ENCODE peak calls at places on chromosomes 16 and 17, in five cellular contexts. P, O, G, L and H are unnamed samples.

GRCh38 chr17:31357831-31358400 is 33.6 kb upstream of the RAB11FIP4 start:
- DNase-seq in P (no peak), O (no peak), G (no peak), L (no peak), H (no peak)

GRCh38 chr17:17935321-17936271 is 36.6 kb downstream of the TOM1L2 start:
- DNase-seq in P (no peak), O (peak; percentile 53), G (no peak), L (peak; percentile 56), H (no peak)

GRCh38 chr16:47037396-47037745 is 63.9 kb upstream of the DNAJA2 start:
- DNase-seq in P (peak; percentile 34), O (no peak), G (no peak), L (no peak), H (peak; percentile 3)

GRCh38 chr17:78375401-78376079 is 2.9 kb upstream of the PGS1 start:
- DNase-seq in P (no peak), O (no peak), G (no peak), L (peak; percentile 75), H (no peak)

GRCh38 chr17:16872351-16872751 is 99.6 kb downstream of the TNFRSF13B start:
- DNase-seq in P (no peak), O (no peak), G (no peak), L (no peak), H (no peak)

GRCh38 chr17:47982645-47983440 is 11.9 kb downstream of the CDK5RAP3 start:
- DNase-seq in P (peak; percentile 76), O (no peak), G (no peak), L (no peak), H (no peak)

GRCh38 chr17:57255776-57256681 is at the start of gene MSI2:
- DNase-seq in P (peak; percentile 88), O (peak; percentile 95), G (peak; percentile 93), L (peak; percentile 92), H (peak; percentile 96)

GRCh38 chr16:1960665-1961630 is 1.6 kb downstream of the NDUFB10 start:
- DNase-seq in P (peak; percentile 69), O (no peak), G (no peak), L (peak; percentile 39), H (peak; percentile 36)

GRCh38 chr17:48915459-48916282 is 7.5 kb downstream of the UBE2Z start:
- DNase-seq in P (no peak), O (peak; percentile 8), G (no peak), L (no peak), H (no peak)

GRCh38 chr16:63907251-63907650 is 1214.6 kb downstream of the CDH11 start:
- DNase-seq in P (no peak), O (no peak), G (no peak), L (no peak), H (no peak)

GRCh38 chr17:915416-916201 is 64.0 kb downstream of the NXN start:
- DNase-seq in P (no peak), O (peak; percentile 18), G (peak; percentile 86), L (no peak), H (no peak)

GRCh38 chr17:50167371-50167770 is 1.6 kb downstream of the SGCA start:
- DNase-seq in P (no peak), O (no peak), G (no peak), L (no peak), H (no peak)

GRCh38 chr16:66961065-66961744 is at the start of gene CES3:
- DNase-seq in P (peak; percentile 85), O (peak; percentile 21), G (no peak), L (peak; percentile 81), H (peak; percentile 16)

GRCh38 chr16:56241596-56241995 is 50.3 kb downstream of the GNAO1 start:
- DNase-seq in P (no peak), O (no peak), G (no peak), L (no peak), H (no peak)

DNA sequence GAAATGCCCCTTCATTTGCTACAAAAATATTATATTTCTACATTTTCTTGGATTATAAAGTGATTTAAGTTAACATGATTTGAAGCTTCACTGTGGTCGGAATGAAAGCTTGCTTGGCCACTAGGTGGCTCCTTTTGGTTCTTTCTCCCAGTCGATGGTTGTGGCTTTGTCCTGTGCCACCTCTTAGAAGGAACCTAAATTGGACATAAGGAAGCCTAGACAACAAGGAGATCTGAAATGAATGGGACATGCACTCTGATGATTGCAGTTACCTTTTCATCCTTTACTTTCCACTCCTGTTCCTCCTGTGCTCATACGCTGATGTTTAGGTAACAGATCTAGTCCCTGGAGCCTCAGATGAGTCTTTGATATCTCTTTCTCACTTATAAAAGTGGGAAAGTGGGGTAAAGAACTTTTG is 39.2 kb downstream of the FTO start:
- DNase-seq in P (peak; percentile 19), O (no peak), G (no peak), L (no peak), H (no peak)
- TF ChIP-seq CTCF in P (peak; percentile 87), O (no peak), G (no peak), L (peak; percentile 50), H (peak; percentile 55)

DNA sequence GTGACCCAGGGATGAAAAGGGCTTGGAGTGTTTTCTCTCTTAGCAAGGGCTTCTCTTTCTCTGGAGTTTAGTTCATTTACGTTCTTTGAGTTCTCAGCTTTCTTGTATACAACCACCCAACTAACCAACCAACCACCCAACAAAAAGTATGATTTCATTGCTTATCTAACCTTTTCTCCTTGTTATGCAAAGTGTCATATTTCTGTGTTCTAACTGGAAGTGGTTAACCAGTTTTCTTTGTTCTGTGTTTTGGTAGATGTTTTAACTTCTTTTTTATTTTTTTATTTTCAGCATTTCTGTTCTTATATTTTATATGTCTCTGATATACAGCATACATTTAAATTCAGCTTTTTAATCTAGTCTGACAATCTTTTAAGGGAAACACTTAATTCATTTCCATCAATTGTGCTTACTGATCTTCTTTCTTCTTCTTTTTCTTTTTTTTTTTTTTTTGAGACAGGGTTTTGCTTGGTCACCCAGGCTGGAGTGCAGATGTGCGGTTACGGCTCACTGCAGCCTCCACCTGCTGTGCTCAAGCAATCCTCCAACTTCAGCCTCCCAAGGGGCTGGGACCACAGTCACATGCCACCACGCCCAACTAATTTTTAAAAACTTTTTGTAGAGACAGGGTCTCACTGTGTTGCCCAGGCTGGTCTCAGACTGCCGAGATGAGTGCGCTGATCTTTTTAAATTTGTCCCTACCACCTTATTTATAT is 29.6 kb downstream of the NLK start:
- DNase-seq in P (no peak), O (no peak), G (no peak), L (no peak), H (no peak)
- H3K36me3 ChIP-seq in P (no peaks in the 10 kb centered on the region), O (peaks cover 30% of the 10 kb centered on the region), G (no peaks in the 10 kb centered on the region), L (no peaks in the 10 kb centered on the region), H (no peaks in the 10 kb centered on the region)

GRCh38 chr17:39219647-39220154 is 6.0 kb downstream of the STAC2 start:
- DNase-seq in P (no peak), O (no peak), G (peak; percentile 94), L (no peak), H (no peak)
- H3K27me3 ChIP-seq in P (peaks cover 8% of the 10 kb centered on the region), O (peaks cover 45% of the 10 kb centered on the region), G (no peaks in the 10 kb centered on the region), L (peaks cover 29% of the 10 kb centered on the region), H (no peaks in the 10 kb centered on the region)

GRCh38 chr16:50368410-50369132 is at the start of gene BRD7:
- DNase-seq in P (peak; percentile 76), O (peak; percentile 27), G (peak; percentile 34), L (peak; percentile 75), H (peak; percentile 67)
- TF ChIP-seq CTCF in P (peak; percentile 9), O (peak; percentile 69), G (no peak), L (no peak), H (no peak)

DNA sequence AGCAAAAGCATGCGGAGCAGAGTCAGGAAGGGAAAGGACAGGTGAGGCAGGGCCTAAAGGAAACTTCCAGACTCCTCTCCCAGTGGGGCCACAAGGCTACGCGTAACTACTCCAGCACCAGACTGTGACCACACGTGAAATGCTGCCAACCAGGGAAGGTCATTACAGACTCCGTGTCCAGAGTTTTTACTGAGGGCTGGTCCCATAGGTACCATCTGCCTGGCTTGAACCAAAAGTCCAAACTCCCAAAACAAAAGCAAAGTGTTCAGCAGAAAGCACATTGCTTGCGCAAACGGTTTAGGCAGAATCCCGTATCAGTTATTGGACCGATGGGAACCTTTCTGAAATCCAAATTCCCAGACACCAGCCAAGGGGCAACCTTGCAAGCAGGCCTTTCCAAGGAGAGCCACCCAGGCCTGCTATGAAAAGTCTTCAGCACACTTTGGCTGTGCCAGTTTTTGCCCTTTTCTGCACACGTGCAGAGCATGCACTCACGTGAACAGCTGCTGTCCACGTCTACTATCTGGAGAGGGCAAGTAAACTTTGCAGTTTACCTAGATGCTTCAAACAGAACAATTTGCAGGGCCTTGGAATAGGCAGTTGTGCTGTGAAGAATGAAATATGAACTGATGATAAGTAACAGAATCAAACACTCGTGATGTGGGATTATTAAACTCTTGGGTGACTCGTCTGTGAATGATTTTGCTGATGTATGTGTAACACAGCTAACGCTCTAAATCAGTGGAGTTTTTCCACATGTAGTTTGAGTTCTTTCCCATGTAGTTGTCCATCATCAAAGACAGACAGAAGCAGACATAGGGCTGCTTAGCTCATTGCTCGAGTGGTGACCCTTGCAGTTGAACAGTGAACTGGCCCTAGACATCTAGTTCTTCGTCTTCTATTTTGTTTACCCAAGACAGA is 58.1 kb upstream of the CRISPLD2 start:
- DNase-seq in P (no peak), O (no peak), G (no peak), L (no peak), H (no peak)
- H3K36me3 ChIP-seq in P (peaks cover 83% of the 10 kb centered on the region), O (peaks cover 75% of the 10 kb centered on the region), G (peaks cover 7% of the 10 kb centered on the region), L (peaks cover 78% of the 10 kb centered on the region), H (peaks cover 25% of the 10 kb centered on the region)

DNA sequence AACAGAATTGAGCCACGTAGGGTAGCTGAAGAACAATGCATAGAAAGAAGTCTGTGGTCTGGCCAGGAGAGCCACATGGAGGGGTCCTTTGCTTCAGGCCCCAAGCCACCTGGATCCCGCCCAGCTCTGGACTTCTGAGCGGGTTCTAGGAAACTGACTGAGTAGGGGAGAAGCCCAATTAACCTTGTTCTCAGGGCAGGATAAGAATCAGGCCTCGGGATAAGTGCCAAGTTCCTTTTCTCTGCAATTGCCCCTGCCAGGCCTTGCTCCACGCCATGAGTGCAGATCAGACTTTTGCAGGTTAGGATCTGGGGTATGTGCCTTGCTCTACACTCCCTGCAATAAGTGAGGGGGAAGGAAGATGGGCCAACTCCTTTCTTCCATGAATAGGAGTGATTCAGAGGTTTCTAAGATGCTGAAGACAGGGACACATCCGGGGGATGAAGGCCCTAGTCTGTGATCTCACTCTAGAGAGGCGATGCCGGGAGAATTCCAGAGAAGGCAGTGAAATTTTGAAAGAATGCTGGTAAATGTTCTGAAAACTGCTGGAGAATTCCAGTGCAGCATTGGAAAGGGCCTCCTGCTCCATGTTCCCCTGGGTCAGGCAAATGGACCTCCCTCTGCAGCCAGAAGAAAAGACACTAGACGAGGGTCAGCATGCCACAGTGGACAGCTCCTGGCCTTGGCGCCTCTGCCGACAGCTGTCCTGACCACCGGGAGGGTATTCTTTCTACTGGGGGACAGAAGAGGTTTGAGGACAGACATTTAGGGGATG is 5.8 kb downstream of the NEUROD2 start:
- DNase-seq in P (no peak), O (no peak), G (no peak), L (no peak), H (no peak)
- H3K27me3 ChIP-seq in P (peaks cover 100% of the 10 kb centered on the region), O (peaks cover 100% of the 10 kb centered on the region), G (peaks cover 14% of the 10 kb centered on the region), L (peaks cover 100% of the 10 kb centered on the region), H (peaks cover 65% of the 10 kb centered on the region)

DNA sequence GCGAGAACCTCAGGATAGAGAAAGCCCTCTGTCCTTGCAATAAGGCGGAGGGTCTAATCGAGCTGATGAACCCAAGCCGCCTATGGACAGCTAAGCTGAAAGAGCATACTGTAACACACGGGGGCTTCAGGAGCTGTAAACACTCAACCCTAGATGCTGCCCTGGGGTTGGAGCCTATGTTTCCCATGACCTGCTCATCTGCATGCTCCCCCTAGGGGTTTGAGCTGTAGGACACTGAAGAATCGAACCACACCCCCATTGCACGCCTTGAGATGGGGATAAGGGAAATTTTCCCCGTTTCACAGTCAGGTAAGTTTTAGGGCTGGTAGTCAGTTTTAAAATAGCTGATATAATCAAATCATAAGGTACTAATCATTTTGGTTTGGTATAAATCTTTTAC is 675.6 kb upstream of the CDH8 start:
- DNase-seq in P (peak; percentile 11), O (no peak), G (no peak), L (no peak), H (no peak)
- TF ChIP-seq CTCF in P (peak; percentile 36), O (no peak), G (no peak), L (no peak), H (no peak)